ENCODE peak calls at places on chromosomes 2 and 18, in six cellular contexts. P is GM12878, F is A549, D is HepG2, G is K562, H is upper lobe of left lung. E is an unnamed sample.

GRCh38 chr18:37566479-37567060 is 972 bp upstream of the CELF4 start:
- ATAC-seq in D (no peak), G (no peak), F (no peak), P (no peak), H (no peak), E (no peak)

GRCh38 chr2:105337122-105338019 is at the start of gene C2orf49:
- ATAC-seq in H (peak; percentile 95), G (peak; percentile 91), P (peak; percentile 95), F (peak; percentile 94), D (peak; percentile 96), E (peak; percentile 97)

GRCh38 chr2:8515864-8516533 is 165.9 kb upstream of the ID2 start:
- ATAC-seq in F (peak; percentile 59), D (peak; percentile 63), G (peak; percentile 60), H (no peak), P (peak; percentile 41), E (no peak)

GRCh38 chr2:73971722-73972121 is 13.0 kb upstream of the TET3 start:
- ATAC-seq in G (peak; percentile 52), F (peak; percentile 20), P (peak; percentile 21), H (no peak), D (peak; percentile 20), E (no peak)

GRCh38 chr2:20625920-20626697 is 24.8 kb downstream of the HS1BP3 start:
- ATAC-seq in F (peak; percentile 16), G (no peak), P (no peak), H (peak; percentile 60), D (no peak), E (peak; percentile 56)

GRCh38 chr2:54666741-54667639 is 56.5 kb upstream of the EML6 start:
- ATAC-seq in G (no peak), H (peak; percentile 46), F (peak; percentile 37), D (peak; percentile 70), P (no peak), E (peak; percentile 68)

GRCh38 chr18:58640891-58641610 is 12.2 kb upstream of the ALPK2 start:
- ATAC-seq in D (no peak), P (no peak), G (no peak), F (no peak), H (no peak), E (no peak)

GRCh38 chr2:104734937-104735586 is 118.9 kb upstream of the POU3F3 start:
- ATAC-seq in F (no peak), H (no peak), G (no peak), D (no peak), P (no peak), E (no peak)

DNA sequence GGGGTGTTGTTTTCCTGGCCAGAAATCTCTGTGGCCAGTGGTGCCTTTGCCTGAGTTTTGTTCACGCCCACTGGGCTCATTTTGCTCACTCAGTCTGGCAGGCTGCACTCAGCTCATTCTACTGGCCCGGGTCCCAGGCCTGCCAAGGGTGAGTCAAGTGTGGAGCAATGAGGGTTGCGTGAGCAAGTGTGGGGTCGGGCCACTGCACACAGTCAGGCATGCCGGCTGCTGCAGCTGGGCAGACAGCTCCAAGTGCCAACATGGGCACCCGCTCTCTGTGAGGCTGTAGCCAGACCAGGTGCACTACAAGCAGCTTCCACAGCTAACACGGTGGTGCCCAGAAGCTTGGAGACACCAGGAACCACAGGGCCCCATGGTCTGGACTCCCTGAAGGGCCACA is 801.1 kb upstream of the RAB6C start:
- ATAC-seq in P (no peak), D (no peak), H (no peak), F (no peak), G (no peak), E (peak; percentile 79)
- TF ChIP-seq EP300 in P (no peak), D (no peak), H (no peak), F (no peak), G (no peak), E (no peak)

GRCh38 chr2:12059616-12060441 is 313.4 kb downstream of the LPIN1 start:
- ATAC-seq in F (no peak), P (no peak), H (no peak), D (no peak), G (peak; percentile 86), E (no peak)
- TF ChIP-seq EP300 in F (no peak), P (no peak), H (no peak), D (no peak), G (peak; percentile 74), E (no peak)

DNA sequence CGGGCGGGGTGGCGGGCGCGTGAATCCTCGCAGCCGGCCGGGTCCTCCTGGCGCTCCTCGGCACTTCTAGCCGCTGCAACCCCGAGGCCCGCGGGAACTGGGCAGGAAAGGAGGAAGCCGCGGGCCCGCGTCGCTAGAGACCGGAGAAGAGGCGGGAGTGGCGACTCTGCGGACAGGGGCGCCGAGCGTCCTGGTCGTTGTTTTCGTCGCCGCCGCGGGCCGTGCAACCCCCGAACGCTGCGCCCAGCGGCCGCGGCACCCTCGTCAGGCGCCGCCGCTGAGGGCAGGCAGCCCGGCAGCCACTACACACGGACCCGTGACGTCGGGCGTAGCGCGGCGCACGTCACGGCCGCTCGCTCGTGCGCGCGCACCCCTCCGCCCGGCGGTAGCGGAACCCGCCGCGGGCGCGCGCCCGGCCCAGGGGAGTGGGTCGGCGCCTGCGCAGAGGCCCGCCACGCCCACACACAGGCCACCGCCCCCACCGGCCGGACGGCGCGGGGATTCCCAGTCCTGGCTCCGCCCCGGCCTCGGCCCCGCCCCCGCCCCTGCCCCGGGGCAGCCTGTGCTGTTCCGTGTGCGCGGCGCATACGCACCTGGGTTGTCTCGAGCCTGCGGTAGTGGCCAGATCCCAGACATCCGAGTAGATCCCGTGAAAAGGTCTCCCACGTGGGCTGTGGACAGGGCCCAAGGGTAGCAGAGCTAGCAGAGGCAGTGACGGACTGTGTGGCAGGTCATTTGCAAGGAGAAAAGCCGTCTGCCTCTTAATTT is at the start of gene MAP3K2:
- ATAC-seq in F (peak; percentile 84), D (peak; percentile 83), P (peak; percentile 72), G (peak; percentile 91), H (peak; percentile 97), E (peak; percentile 93)
- TF ChIP-seq EP300 in F (no peak), D (no peak), P (peak; percentile 61), G (peak; percentile 13), H (no peak), E (no peak)

GRCh38 chr2:11829947-11830707 is 83.7 kb downstream of the LPIN1 start:
- ATAC-seq in G (peak; percentile 96), P (peak; percentile 84), D (peak; percentile 88), F (peak; percentile 96), H (peak; percentile 90), E (peak; percentile 85)
- TF ChIP-seq EP300 in G (peak; percentile 77), P (peak; percentile 88), D (peak; percentile 84), F (no peak), H (no peak), E (no peak)

DNA sequence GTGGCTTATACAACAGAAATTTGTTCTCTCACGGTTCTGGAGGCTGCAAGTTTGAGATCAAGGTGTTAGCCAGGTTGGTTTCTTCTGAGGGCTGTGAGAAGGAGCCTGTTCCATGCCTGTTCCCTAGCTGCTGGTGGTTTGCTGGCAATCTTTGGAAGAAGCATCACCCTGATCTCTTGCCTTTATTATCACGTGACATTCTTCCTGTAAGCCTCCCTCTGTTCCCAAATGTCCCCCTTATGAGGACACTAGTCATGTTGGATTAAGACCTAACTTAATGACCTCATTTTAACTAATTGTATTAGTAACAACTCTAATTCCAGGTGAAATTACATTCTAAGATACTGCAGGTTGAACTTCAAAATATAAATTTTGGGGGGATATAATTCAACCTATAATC is 135.2 kb downstream of the DPP10 start:
- ATAC-seq in D (no peak), P (no peak), H (no peak), G (no peak), F (no peak), E (no peak)
- TF ChIP-seq EP300 in D (no peak), P (no peak), H (no peak), G (no peak), F (no peak), E (no peak)

DNA sequence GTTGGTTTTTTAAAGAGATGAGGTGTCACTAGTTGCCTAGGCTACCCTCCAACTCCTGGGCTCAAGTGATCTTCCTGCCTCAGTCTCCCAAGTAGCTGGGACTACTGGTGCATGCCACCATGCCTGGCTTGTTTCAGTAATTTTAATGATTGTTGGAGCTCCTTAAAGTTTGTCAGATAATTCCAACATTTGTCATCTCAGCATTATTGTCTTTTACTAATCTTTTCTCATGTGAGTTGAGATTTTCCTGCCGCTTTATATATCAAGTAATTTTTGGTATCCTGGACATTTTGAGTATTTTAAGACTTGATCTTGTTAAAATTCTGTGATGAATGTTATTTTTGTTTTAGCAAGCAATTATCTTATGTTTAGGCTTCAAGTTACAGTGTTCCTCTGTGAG is 108.6 kb downstream of the OTX1 start:
- ATAC-seq in D (no peak), P (no peak), H (no peak), F (no peak), G (no peak), E (no peak)
- TF ChIP-seq EP300 in D (no peak), P (no peak), H (no peak), F (no peak), G (no peak), E (no peak)

DNA sequence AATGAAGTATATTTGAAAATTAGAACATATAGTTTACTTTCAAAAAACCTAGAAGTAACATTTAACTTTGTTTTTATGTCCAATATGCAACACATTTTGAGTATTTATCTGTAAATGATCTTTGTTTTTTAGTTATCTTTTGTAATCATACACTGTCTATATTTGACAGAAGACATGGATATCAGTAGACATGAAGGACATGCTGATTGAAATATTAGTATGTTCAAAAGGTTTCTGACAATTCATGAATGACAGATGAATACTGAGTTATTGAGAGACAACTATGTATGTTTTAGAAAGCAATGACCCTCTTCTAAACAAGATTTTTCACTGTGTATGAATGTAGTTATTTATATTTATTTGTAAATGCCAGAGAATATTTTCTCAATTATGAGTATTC is 215.6 kb upstream of the TMEFF2 start:
- ATAC-seq in P (no peak), G (no peak), D (no peak), F (no peak), H (no peak), E (no peak)
- TF ChIP-seq EP300 in P (no peak), G (no peak), D (no peak), F (no peak), H (no peak), E (no peak)

DNA sequence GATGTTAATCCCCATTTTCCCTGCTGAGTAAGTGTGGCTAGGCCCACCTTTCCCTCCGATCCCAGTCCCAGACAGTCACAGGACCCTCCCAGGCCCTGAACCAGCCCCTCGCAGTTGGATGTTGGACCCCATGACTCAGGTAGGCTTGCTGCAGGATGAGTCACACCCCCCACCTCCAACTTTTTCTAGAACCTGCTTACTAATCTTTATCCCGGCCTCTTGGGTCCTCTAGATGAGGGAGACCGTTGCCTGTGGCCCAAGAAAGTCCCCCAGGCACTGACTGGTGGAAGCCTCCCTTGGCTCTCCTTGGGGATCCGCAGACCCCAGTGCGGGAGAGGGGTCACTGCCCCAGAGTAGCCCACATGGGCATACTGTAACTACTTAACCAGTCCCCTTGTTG is 98.5 kb downstream of the SMAD7 start:
- ATAC-seq in P (no peak), D (no peak), F (no peak), H (no peak), G (no peak), E (no peak)
- TF ChIP-seq EP300 in P (no peak), D (no peak), F (no peak), H (no peak), G (no peak), E (no peak)

GRCh38 chr2:126436411-126436810 is 219.5 kb upstream of the GYPC start:
- ATAC-seq in G (no peak), H (no peak), P (no peak), D (no peak), F (no peak), E (no peak)

GRCh38 chr2:126437016-126437415 is 218.9 kb upstream of the GYPC start:
- ATAC-seq in P (no peak), D (no peak), F (no peak), H (no peak), G (no peak), E (no peak)
- TF ChIP-seq EP300 in P (no peak), D (no peak), F (no peak), H (no peak), G (no peak), E (no peak)

E was measured in gastroesophageal sphincter.